ENCODE peak calls at places on chromosomes 4 and X, in four cellular contexts. One of them, this sample, is unnamed.

GRCh38 chrX:136639506-136640176 is 8.3 kb upstream of the CD40LG start:
- DNase-seq in HepG2: no peak
- DNase-seq in K562: no peak
- DNase-seq in GM12878: no peak
- DNase-seq in this sample: no peak

GRCh38 chrX:70479970-70480659 is 35.5 kb downstream of the DLG3 start:
- DNase-seq in HepG2: no peak
- DNase-seq in K562: no peak
- DNase-seq in GM12878: no peak
- DNase-seq in this sample: no peak

GRCh38 chr4:145609494-145610427 is 9.4 kb upstream of the MMAA start:
- DNase-seq in HepG2: peak; percentile 58
- DNase-seq in K562: peak; percentile 42
- DNase-seq in GM12878: peak; percentile 58
- DNase-seq in this sample: peak; percentile 53

GRCh38 chr4:87974856-87975462 is 555 bp upstream of the SPP1 start:
- DNase-seq in HepG2: peak; percentile 58
- DNase-seq in K562: no peak
- DNase-seq in GM12878: no peak
- DNase-seq in this sample: no peak

GRCh38 chrX:56026816-56027215 is 205.3 kb upstream of the KLF8 start:
- DNase-seq in HepG2: no peak
- DNase-seq in K562: no peak
- DNase-seq in GM12878: no peak
- DNase-seq in this sample: no peak

GRCh38 chr4:1673671-1674070 is 10.4 kb downstream of the FAM53A start:
- DNase-seq in HepG2: no peak
- DNase-seq in K562: no peak
- DNase-seq in GM12878: no peak
- DNase-seq in this sample: no peak

GRCh38 chrX:149758068-149758714 is 15.7 kb upstream of the HSFX1 start:
- DNase-seq in HepG2: no peak
- DNase-seq in K562: no peak
- DNase-seq in GM12878: no peak
- DNase-seq in this sample: no peak

GRCh38 chr4:185881427-185881826 is 69.4 kb upstream of the SORBS2 start:
- DNase-seq in HepG2: no peak
- DNase-seq in K562: no peak
- DNase-seq in GM12878: no peak
- DNase-seq in this sample: no peak

GRCh38 chr4:88143504-88143903 is 14.9 kb downstream of the ABCG2 start:
- DNase-seq in HepG2: no peak
- DNase-seq in K562: no peak
- DNase-seq in GM12878: no peak
- DNase-seq in this sample: no peak

GRCh38 chr4:129342820-129343219 is 246.9 kb downstream of the C4orf33 start:
- DNase-seq in HepG2: peak; percentile 11
- DNase-seq in K562: no peak
- DNase-seq in GM12878: no peak
- DNase-seq in this sample: no peak

GRCh38 chr4:76804060-76804459 is 93.9 kb downstream of the SOWAHB start:
- DNase-seq in HepG2: no peak
- DNase-seq in K562: no peak
- DNase-seq in GM12878: no peak
- DNase-seq in this sample: no peak

GRCh38 chrX:46208225-46208854 is 336.9 kb downstream of the ZNF674 start:
- DNase-seq in HepG2: no peak
- DNase-seq in K562: no peak
- DNase-seq in GM12878: peak; percentile 12
- DNase-seq in this sample: no peak

GRCh38 chr4:58617226-58617625 is 1507.0 kb upstream of the IGFBP7 start:
- DNase-seq in HepG2: no peak
- DNase-seq in K562: no peak
- DNase-seq in GM12878: no peak
- DNase-seq in this sample: no peak

GRCh38 chr4:22515145-22515887 is 550 bp downstream of the ADGRA3 start:
- DNase-seq in HepG2: peak; percentile 86
- DNase-seq in K562: peak; percentile 20
- DNase-seq in GM12878: no peak
- DNase-seq in this sample: peak; percentile 36

GRCh38 chr4:175531405-175532091 is 280.5 kb downstream of the GPM6A start:
- DNase-seq in HepG2: no peak
- DNase-seq in K562: no peak
- DNase-seq in GM12878: no peak
- DNase-seq in this sample: no peak

GRCh38 chr4:78014889-78015886 is 41.9 kb upstream of the FRAS1 start:
- DNase-seq in HepG2: peak; percentile 91
- DNase-seq in K562: no peak
- DNase-seq in GM12878: no peak
- DNase-seq in this sample: no peak

GRCh38 chrX:68710870-68711576 is 63.6 kb downstream of the STARD8 start:
- DNase-seq in HepG2: peak; percentile 40
- DNase-seq in K562: peak; percentile 41
- DNase-seq in GM12878: no peak
- DNase-seq in this sample: peak; percentile 74

GRCh38 chr4:77021614-77022089 is 54.1 kb downstream of the CCNI start:
- DNase-seq in HepG2: no peak
- DNase-seq in K562: no peak
- DNase-seq in GM12878: no peak
- DNase-seq in this sample: no peak

GRCh38 chr4:140237616-140238352 is 83.8 kb upstream of the MAML3 start:
- DNase-seq in HepG2: no peak
- DNase-seq in K562: no peak
- DNase-seq in GM12878: no peak
- DNase-seq in this sample: no peak

GRCh38 chrX:49915352-49916222 is 6.8 kb upstream of the CLCN5 start:
- DNase-seq in HepG2: peak; percentile 33
- DNase-seq in K562: peak; percentile 64
- DNase-seq in GM12878: no peak
- DNase-seq in this sample: peak; percentile 57

GRCh38 chrX:28549839-28550238 is 37.4 kb upstream of the IL1RAPL1 start:
- DNase-seq in HepG2: no peak
- DNase-seq in K562: no peak
- DNase-seq in GM12878: no peak
- DNase-seq in this sample: no peak

GRCh38 chrX:47573334-47574095 is 8.7 kb upstream of the TIMP1 start:
- DNase-seq in HepG2: no peak
- DNase-seq in K562: no peak
- DNase-seq in GM12878: no peak
- DNase-seq in this sample: no peak

GRCh38 chrX:124406294-124407013 is 60.1 kb downstream of the SH2D1A start:
- DNase-seq in HepG2: peak; percentile 31
- DNase-seq in K562: peak; percentile 71
- DNase-seq in GM12878: no peak
- DNase-seq in this sample: peak; percentile 80

GRCh38 chr4:53558981-53559620 is 32.2 kb downstream of the LNX1 start:
- DNase-seq in HepG2: no peak
- DNase-seq in K562: no peak
- DNase-seq in GM12878: no peak
- DNase-seq in this sample: no peak

GRCh38 chrX:8815460-8816065 is 14.4 kb upstream of the FAM9A start:
- DNase-seq in HepG2: peak; percentile 45
- DNase-seq in K562: peak; percentile 52
- DNase-seq in GM12878: peak; percentile 4
- DNase-seq in this sample: peak; percentile 48

GRCh38 chrX:31063114-31063513 is 8.7 kb downstream of the FTHL17 start:
- DNase-seq in HepG2: no peak
- DNase-seq in K562: no peak
- DNase-seq in GM12878: no peak
- DNase-seq in this sample: no peak

GRCh38 chrX:140733766-140734342 is 24.3 kb downstream of the LINC00632 start:
- DNase-seq in HepG2: peak; percentile 5
- DNase-seq in K562: peak; percentile 34
- DNase-seq in GM12878: no peak
- DNase-seq in this sample: peak; percentile 67

GRCh38 chrX:150240643-150240970 is 122.5 kb upstream of the MAMLD1 start:
- DNase-seq in HepG2: no peak
- DNase-seq in K562: no peak
- DNase-seq in GM12878: no peak
- DNase-seq in this sample: no peak

GRCh38 chr4:27861381-27861787 is 1000.7 kb downstream of the STIM2 start:
- DNase-seq in HepG2: peak; percentile 25
- DNase-seq in K562: no peak
- DNase-seq in GM12878: no peak
- DNase-seq in this sample: peak; percentile 4

GRCh38 chr4:8473198-8473919 is 32.8 kb downstream of the TRMT44 start:
- DNase-seq in HepG2: no peak
- DNase-seq in K562: no peak
- DNase-seq in GM12878: no peak
- DNase-seq in this sample: no peak

GRCh38 chr4:73589887-73590801 is 30.1 kb downstream of the RASSF6 start:
- DNase-seq in HepG2: no peak
- DNase-seq in K562: no peak
- DNase-seq in GM12878: peak; percentile 94
- DNase-seq in this sample: no peak

GRCh38 chrX:6718766-6719165 is 183.8 kb upstream of the VCX3A start:
- DNase-seq in HepG2: no peak
- DNase-seq in K562: no peak
- DNase-seq in GM12878: no peak
- DNase-seq in this sample: no peak

GRCh38 chr4:168496834-168497233 is at the start of gene PALLD:
- DNase-seq in HepG2: no peak
- DNase-seq in K562: no peak
- DNase-seq in GM12878: no peak
- DNase-seq in this sample: peak; percentile 23

GRCh38 chrX:77446029-77446585 is 1.1 kb upstream of the FGF16 start:
- DNase-seq in HepG2: no peak
- DNase-seq in K562: no peak
- DNase-seq in GM12878: no peak
- DNase-seq in this sample: no peak

GRCh38 chrX:74923942-74924448 is 1.3 kb downstream of the NEXMIF start:
- DNase-seq in HepG2: no peak
- DNase-seq in K562: no peak
- DNase-seq in GM12878: no peak
- DNase-seq in this sample: no peak

GRCh38 chr4:128068927-128069326 is 7.8 kb downstream of the LARP1B start:
- DNase-seq in HepG2: peak; percentile 29
- DNase-seq in K562: peak; percentile 45
- DNase-seq in GM12878: no peak
- DNase-seq in this sample: peak; percentile 16

GRCh38 chrX:37958493-37959211 is 47.7 kb upstream of the SYTL5 start:
- DNase-seq in HepG2: peak; percentile 67
- DNase-seq in K562: no peak
- DNase-seq in GM12878: no peak
- DNase-seq in this sample: no peak

GRCh38 chrX:69065451-69065850 is 99.8 kb downstream of the PJA1 start:
- DNase-seq in HepG2: no peak
- DNase-seq in K562: no peak
- DNase-seq in GM12878: no peak
- DNase-seq in this sample: no peak

GRCh38 chrX:7088968-7089615 is 58.4 kb upstream of the STS start:
- DNase-seq in HepG2: no peak
- DNase-seq in K562: peak; percentile 7
- DNase-seq in GM12878: no peak
- DNase-seq in this sample: no peak

GRCh38 chr4:80370635-80371034 is 35.1 kb downstream of the CFAP299 start:
- DNase-seq in HepG2: no peak
- DNase-seq in K562: no peak
- DNase-seq in GM12878: no peak
- DNase-seq in this sample: no peak

GRCh38 chr4:149975172-149975571 is 103.1 kb upstream of the DCLK2 start:
- DNase-seq in HepG2: no peak
- DNase-seq in K562: no peak
- DNase-seq in GM12878: no peak
- DNase-seq in this sample: no peak

GRCh38 chr4:149980125-149980682 is 98.0 kb upstream of the DCLK2 start:
- DNase-seq in HepG2: no peak
- DNase-seq in K562: no peak
- DNase-seq in GM12878: no peak
- DNase-seq in this sample: no peak

GRCh38 chr4:149983931-149984330 is 94.3 kb upstream of the DCLK2 start:
- DNase-seq in HepG2: no peak
- DNase-seq in K562: no peak
- DNase-seq in GM12878: no peak
- DNase-seq in this sample: no peak

GRCh38 chr4:149985981-149986380 is 92.3 kb upstream of the DCLK2 start:
- DNase-seq in HepG2: no peak
- DNase-seq in K562: no peak
- DNase-seq in GM12878: no peak
- DNase-seq in this sample: no peak

DNA sequence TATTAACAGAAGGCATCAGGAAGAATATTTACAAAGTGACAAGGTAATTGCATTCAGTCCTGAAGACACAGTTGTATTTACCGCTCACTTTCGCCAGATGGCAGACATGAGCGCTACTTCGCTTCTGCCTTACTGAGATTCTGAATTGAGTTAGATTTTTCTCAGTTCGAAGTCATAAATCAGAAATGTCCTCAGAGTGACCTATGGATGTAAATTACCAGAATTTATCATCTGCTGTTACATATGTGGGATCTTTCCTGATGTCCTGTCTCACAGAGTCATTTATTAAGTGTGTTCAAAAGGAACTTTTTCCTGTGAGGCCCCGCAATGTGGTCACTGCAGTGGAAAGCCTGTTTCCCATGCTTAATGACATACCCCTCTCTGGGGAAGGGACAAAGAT is 97.3 kb upstream of the DCLK2 start:
- DNase-seq in HepG2: peak; percentile 26
- DNase-seq in K562: peak; percentile 61
- DNase-seq in GM12878: no peak
- DNase-seq in this sample: peak; percentile 60
- TF ChIP-seq SP1 in HepG2: no peak
- TF ChIP-seq SP1 in K562: no peak
- TF ChIP-seq SP1 in GM12878: no peak
- TF ChIP-seq SP1 in this sample: no peak

GRCh38 chr4:67928547-67928946 is 34.7 kb downstream of the TMPRSS11A start:
- DNase-seq in HepG2: no peak
- DNase-seq in K562: peak; percentile 9
- DNase-seq in GM12878: no peak
- DNase-seq in this sample: no peak
- TF ChIP-seq TARDBP in HepG2: no peak
- TF ChIP-seq TARDBP in K562: no peak
- TF ChIP-seq TARDBP in GM12878: no peak
- TF ChIP-seq TARDBP in this sample: no peak

GRCh38 chrX:109679820-109680219 is 53.2 kb downstream of the ACSL4 start:
- DNase-seq in HepG2: no peak
- DNase-seq in K562: no peak
- DNase-seq in GM12878: no peak
- DNase-seq in this sample: no peak

GRCh38 chrX:109684136-109684535 is 48.9 kb downstream of the ACSL4 start:
- DNase-seq in HepG2: no peak
- DNase-seq in K562: no peak
- DNase-seq in GM12878: no peak
- DNase-seq in this sample: no peak

GRCh38 chrX:109687903-109688302 is 45.2 kb downstream of the ACSL4 start:
- DNase-seq in HepG2: no peak
- DNase-seq in K562: no peak
- DNase-seq in GM12878: no peak
- DNase-seq in this sample: no peak

GRCh38 chrX:109681475-109682081 is 51.5 kb downstream of the ACSL4 start:
- DNase-seq in HepG2: no peak
- DNase-seq in K562: no peak
- DNase-seq in GM12878: no peak
- DNase-seq in this sample: no peak

GRCh38 chrX:109685656-109686078 is 47.4 kb downstream of the ACSL4 start:
- DNase-seq in HepG2: no peak
- DNase-seq in K562: no peak
- DNase-seq in GM12878: no peak
- DNase-seq in this sample: no peak
- TF ChIP-seq SP1 in HepG2: no peak
- TF ChIP-seq SP1 in K562: no peak
- TF ChIP-seq SP1 in GM12878: no peak
- TF ChIP-seq SP1 in this sample: no peak

GRCh38 chr4:123359449-123360306 is 36.9 kb upstream of the SPRY1 start:
- DNase-seq in HepG2: no peak
- DNase-seq in K562: no peak
- DNase-seq in GM12878: no peak
- DNase-seq in this sample: no peak
- TF ChIP-seq TARDBP in HepG2: no peak
- TF ChIP-seq TARDBP in K562: no peak
- TF ChIP-seq TARDBP in GM12878: no peak
- TF ChIP-seq TARDBP in this sample: no peak

This sample was measured in HEK293T.